ENCODE peak calls at places on chromosomes 13 and 19, in five cellular contexts. B is left ventricle myocardium inferior; P is GM23248; E is pancreas; G is CD8-positive, alpha-beta memory T cell. R is an unnamed sample.

GRCh38 chr19:2569596-2570465 is 93.9 kb downstream of the GADD45B start:
- DNase-seq in B (no peak), P (no peak), E (no peak), G (no peak), R (no peak)

GRCh38 chr13:43191561-43191960 is 168.2 kb downstream of the DNAJC15 start:
- DNase-seq in B (no peak), P (no peak), E (no peak), G (no peak), R (no peak)

GRCh38 chr13:76939215-76939614 is 9.1 kb upstream of the ACOD1 start:
- DNase-seq in B (no peak), P (peak; percentile 73), E (no peak), G (no peak), R (no peak)

GRCh38 chr19:47066376-47067214 is 18.2 kb upstream of the TMEM160 start:
- DNase-seq in B (no peak), P (no peak), E (no peak), G (no peak), R (no peak)

GRCh38 chr19:28905996-28906395 is 307.0 kb downstream of the UQCRFS1 start:
- DNase-seq in B (no peak), P (peak; percentile 82), E (no peak), G (no peak), R (no peak)

GRCh38 chr19:8196271-8196908 is 12.8 kb upstream of the CERS4 start:
- DNase-seq in B (no peak), P (no peak), E (no peak), G (no peak), R (no peak)

GRCh38 chr13:44364601-44365000 is 9.0 kb upstream of the SERP2 start:
- DNase-seq in B (no peak), P (peak; percentile 54), E (no peak), G (no peak), R (no peak)

GRCh38 chr13:99356216-99357089 is 49.3 kb upstream of the GPR183 start:
- DNase-seq in B (no peak), P (peak; percentile 17), E (no peak), G (peak; percentile 55), R (no peak)

GRCh38 chr13:106033634-106034033 is 501.8 kb downstream of the EFNB2 start:
- DNase-seq in B (no peak), P (peak; percentile 76), E (no peak), G (no peak), R (no peak)

GRCh38 chr19:52601025-52601973 is 31.2 kb downstream of the ZNF701 start:
- DNase-seq in B (peak; percentile 96), P (peak; percentile 97), E (peak; percentile 91), G (peak; percentile 92), R (peak; percentile 91)

GRCh38 chr19:1363599-1363998 is 20.1 kb upstream of the NDUFS7 start:
- DNase-seq in B (no peak), P (no peak), E (no peak), G (peak; percentile 21), R (no peak)

GRCh38 chr19:23318143-23318542 is 67.9 kb upstream of the ZNF724 start:
- DNase-seq in B (no peak), P (peak; percentile 7), E (no peak), G (no peak), R (no peak)

GRCh38 chr19:12194827-12195500 is 32.1 kb downstream of the ZNF136 start:
- DNase-seq in B (peak; percentile 87), P (peak; percentile 72), E (peak; percentile 93), G (peak; percentile 44), R (peak; percentile 35)

GRCh38 chr19:17415107-17415506 is 4.7 kb upstream of the MVB12A start:
- DNase-seq in B (no peak), P (no peak), E (no peak), G (no peak), R (no peak)

GRCh38 chr13:75762066-75762937 is 126.2 kb downstream of the LMO7 start:
- DNase-seq in B (no peak), P (peak; percentile 73), E (no peak), G (no peak), R (no peak)

GRCh38 chr13:43804461-43805070 is 17.8 kb upstream of the ENOX1 start:
- DNase-seq in B (no peak), P (peak; percentile 75), E (no peak), G (no peak), R (peak; percentile 86)

GRCh38 chr13:76455960-76456359 is 430.2 kb downstream of the KCTD12 start:
- DNase-seq in B (no peak), P (no peak), E (no peak), G (no peak), R (peak; percentile 32)

GRCh38 chr13:99265823-99266426 is 7.7 kb upstream of the GPR18 start:
- DNase-seq in B (no peak), P (peak; percentile 72), E (no peak), G (no peak), R (peak; percentile 52)

GRCh38 chr19:55646889-55647731 is 902 bp upstream of the CCDC106 start:
- DNase-seq in B (no peak), P (peak; percentile 9), E (no peak), G (no peak), R (no peak)

GRCh38 chr19:7242601-7243258 is 51.5 kb downstream of the INSR start:
- DNase-seq in B (no peak), P (peak; percentile 95), E (no peak), G (no peak), R (no peak)

DNA sequence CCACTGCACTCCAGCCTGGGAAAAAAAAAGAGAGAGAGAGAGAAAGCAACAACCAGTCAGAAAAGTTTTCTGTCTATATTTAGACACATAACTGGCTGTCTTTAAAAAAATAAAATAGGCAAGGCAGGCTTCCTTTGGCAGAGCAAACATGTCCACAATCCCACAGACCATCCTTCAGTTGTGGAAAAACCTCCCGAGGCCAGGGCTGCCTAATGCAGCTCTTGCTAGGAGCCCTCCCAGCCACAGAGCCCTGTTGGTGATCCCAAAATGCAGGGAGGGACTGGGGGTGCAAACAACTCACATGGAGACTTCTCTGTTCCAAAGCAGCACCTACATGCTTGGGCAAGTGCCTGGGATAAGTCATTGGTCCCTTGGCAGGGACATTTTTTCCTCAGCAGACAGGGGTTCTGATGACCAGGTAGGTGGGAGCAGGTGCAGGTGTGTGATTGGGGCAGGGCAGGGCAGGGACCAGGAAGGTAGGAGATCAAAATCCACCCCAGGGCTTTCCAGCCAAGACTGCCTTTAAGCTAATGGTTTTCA is 178.6 kb downstream of the USP12 start:
- DNase-seq in B (no peak), P (no peak), E (no peak), G (no peak), R (no peak)
- H3K27ac ChIP-seq in B (no peak overlapping the region), P (no peak overlapping the region), E (no peak overlapping the region), G (no peak overlapping the region), R (no peak overlapping the region)

GRCh38 chr13:91099877-91100276 is 247.6 kb upstream of the MIR17HG start:
- DNase-seq in B (no peak), P (no peak), E (no peak), G (no peak), R (no peak)

GRCh38 chr13:91101436-91101835 is 246.1 kb upstream of the MIR17HG start:
- DNase-seq in B (no peak), P (no peak), E (no peak), G (no peak), R (no peak)

GRCh38 chr13:91100944-91101343 is 246.5 kb upstream of the MIR17HG start:
- DNase-seq in B (no peak), P (no peak), E (no peak), G (no peak), R (no peak)

DNA sequence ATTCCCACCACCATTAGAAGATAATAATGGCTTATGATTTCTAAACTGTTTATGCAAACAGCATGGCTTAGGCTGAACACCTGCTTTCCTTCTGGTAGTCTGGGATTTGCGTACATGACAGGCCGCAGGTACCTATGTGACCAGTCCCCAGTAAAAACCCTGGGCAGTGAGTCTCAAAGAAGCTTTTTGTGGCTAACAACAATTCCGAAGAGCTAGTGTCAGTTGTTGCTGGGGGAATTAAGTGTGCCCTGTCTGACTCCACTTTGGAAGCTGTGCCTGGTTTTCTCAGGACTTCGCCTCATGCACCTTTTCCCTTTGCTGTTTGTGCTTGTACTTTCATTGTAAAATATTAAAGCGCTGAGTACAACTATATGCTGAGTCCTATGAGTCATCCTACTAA is 250.2 kb upstream of the MIR17HG start:
- DNase-seq in B (no peak), P (no peak), E (no peak), G (no peak), R (no peak)
- H3K4me1 ChIP-seq in B (no peaks in the 10 kb centered on the region), P (no peaks in the 10 kb centered on the region), E (no peaks in the 10 kb centered on the region), G (no peaks in the 10 kb centered on the region), R (no peaks in the 10 kb centered on the region)

GRCh38 chr13:95155504-95155903 is 145.7 kb downstream of the ABCC4 start:
- DNase-seq in B (no peak), P (no peak), E (no peak), G (no peak), R (no peak)

GRCh38 chr13:95153647-95154405 is 147.4 kb downstream of the ABCC4 start:
- DNase-seq in B (no peak), P (peak; percentile 28), E (no peak), G (no peak), R (no peak)

GRCh38 chr13:95156208-95156607 is 145.0 kb downstream of the ABCC4 start:
- DNase-seq in B (no peak), P (peak; percentile 42), E (no peak), G (no peak), R (no peak)

GRCh38 chr13:95154441-95154886 is 146.8 kb downstream of the ABCC4 start:
- DNase-seq in B (no peak), P (peak; percentile 38), E (no peak), G (no peak), R (no peak)

GRCh38 chr13:95155093-95155492 is 146.2 kb downstream of the ABCC4 start:
- DNase-seq in B (no peak), P (no peak), E (no peak), G (no peak), R (no peak)
- H3K27ac ChIP-seq in B (no peak overlapping the region), P (no peak overlapping the region), E (no peak overlapping the region), G (no peak overlapping the region), R (no peak overlapping the region)

GRCh38 chr19:48877900-48878218 is 5.6 kb downstream of the PPP1R15A start:
- DNase-seq in B (no peak), P (peak; percentile 30), E (no peak), G (no peak), R (no peak)

GRCh38 chr19:48872884-48873475 is 759 bp downstream of the PPP1R15A start:
- DNase-seq in B (peak; percentile 84), P (peak; percentile 98), E (peak; percentile 83), G (peak; percentile 66), R (peak; percentile 84)

GRCh38 chr19:48873476-48874308 is 1.5 kb downstream of the PPP1R15A start:
- DNase-seq in B (no peak), P (peak; percentile 37), E (no peak), G (no peak), R (no peak)

GRCh38 chr19:48872182-48872883 is at the start of gene PPP1R15A:
- DNase-seq in B (peak; percentile 98), P (peak; percentile 97), E (peak; percentile 97), G (peak; percentile 98), R (peak; percentile 97)

DNA sequence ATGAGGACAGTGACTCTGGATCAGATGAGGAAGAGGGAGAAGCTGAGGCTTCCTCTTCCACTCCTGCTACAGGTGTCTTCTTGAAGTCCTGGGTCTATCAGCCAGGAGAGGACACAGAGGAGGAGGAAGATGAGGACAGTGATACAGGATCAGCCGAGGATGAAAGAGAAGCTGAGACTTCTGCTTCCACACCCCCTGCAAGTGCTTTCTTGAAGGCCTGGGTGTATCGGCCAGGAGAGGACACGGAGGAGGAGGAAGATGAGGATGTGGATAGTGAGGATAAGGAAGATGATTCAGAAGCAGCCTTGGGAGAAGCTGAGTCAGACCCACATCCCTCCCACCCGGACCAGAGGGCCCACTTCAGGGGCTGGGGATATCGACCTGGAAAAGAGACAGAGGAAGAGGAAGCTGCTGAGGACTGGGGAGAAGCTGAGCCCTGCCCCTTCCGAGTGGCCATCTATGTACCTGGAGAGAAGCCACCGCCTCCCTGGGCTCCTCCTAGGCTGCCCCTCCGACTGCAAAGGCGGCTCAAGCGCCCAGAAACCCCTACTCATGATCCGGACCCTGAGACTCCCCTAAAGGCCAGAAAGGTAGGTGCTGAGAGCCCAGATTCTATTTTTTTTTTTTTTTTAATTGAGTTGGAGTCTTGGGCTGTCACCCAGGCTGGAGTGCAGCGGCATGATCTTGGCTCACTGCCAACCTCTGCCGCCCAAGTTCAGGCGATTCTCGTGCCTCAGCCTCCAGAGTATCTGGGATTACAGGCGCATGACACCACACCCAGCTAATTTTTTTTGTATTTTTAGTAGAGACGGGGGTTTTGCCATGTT is 2.3 kb downstream of the PPP1R15A start:
- DNase-seq in B (no peak), P (peak; percentile 82), E (no peak), G (peak; percentile 61), R (no peak)
- H3K4me1 ChIP-seq in B (peaks cover 75% of the 10 kb centered on the region), P (peaks cover 14% of the 10 kb centered on the region), E (no peaks in the 10 kb centered on the region), G (peaks cover 32% of the 10 kb centered on the region), R (peaks cover 26% of the 10 kb centered on the region)